ENCODE peak calls at places on chromosomes 11 and 22, in nine cellular contexts. H is heart left ventricle, D is ovary, C is GM23338, Z is pancreas, J is A549, S is heart right ventricle, F is IMR-90, E is right atrium auricular region. B is an unnamed sample. For H3K4me1, the result is how much of the 10 kb centered on the place peaks cover.

GRCh38 chr11:118522571-118523072 is 4.7 kb upstream of the TTC36 start:
- DNase-seq in H (no peak), D (peak), C (peak), Z (no peak), J (no peak), S (no peak), F (peak), E (no peak), B (no peak)

GRCh38 chr11:78666675-78667129 is 92.0 kb upstream of the NARS2 start:
- DNase-seq in H (no peak), D (no peak), C (no peak), Z (no peak), J (no peak), S (no peak), F (peak), E (no peak), B (no peak)

GRCh38 chr11:78660451-78660850 is 85.8 kb upstream of the NARS2 start:
- DNase-seq in H (no peak), D (no peak), C (no peak), Z (no peak), J (no peak), S (no peak), F (no peak), E (no peak), B (no peak)

GRCh38 chr22:27149886-27150529 is 492.6 kb downstream of the MIAT start:
- DNase-seq in H (no peak), D (no peak), C (no peak), Z (no peak), J (no peak), S (no peak), F (peak), E (no peak), B (no peak)

GRCh38 chr11:45179686-45180085 is 33.2 kb downstream of the PRDM11 start:
- DNase-seq in H (no peak), D (no peak), C (no peak), Z (no peak), J (no peak), S (no peak), F (no peak), E (no peak), B (no peak)

GRCh38 chr11:93784152-93784934 is at the start of gene MED17:
- DNase-seq in H (peak), D (peak), C (peak), Z (peak), J (peak), S (peak), F (peak), E (peak), B (peak)

GRCh38 chr11:62911137-62912130 is 9.7 kb downstream of the CHRM1 start:
- DNase-seq in H (no peak), D (no peak), C (no peak), Z (no peak), J (no peak), S (no peak), F (no peak), E (no peak), B (no peak)

GRCh38 chr11:64409278-64409677 is 50.3 kb downstream of the RPS6KA4 start:
- DNase-seq in H (no peak), D (no peak), C (peak), Z (no peak), J (no peak), S (no peak), F (no peak), E (no peak), B (peak)

GRCh38 chr22:24008381-24009226 is 2.5 kb upstream of the CABIN1 start:
- DNase-seq in H (no peak), D (no peak), C (no peak), Z (no peak), J (no peak), S (no peak), F (no peak), E (no peak), B (no peak)

GRCh38 chr11:100905684-100906083 is 218.6 kb downstream of the ARHGAP42 start:
- DNase-seq in H (no peak), D (no peak), C (no peak), Z (no peak), J (no peak), S (no peak), F (no peak), E (no peak), B (no peak)

GRCh38 chr11:61693897-61694840 is 14.0 kb downstream of the DAGLA start:
- DNase-seq in H (no peak), D (no peak), C (no peak), Z (peak), J (no peak), S (no peak), F (no peak), E (no peak), B (no peak)

GRCh38 chr11:125261471-125262087 is 97.0 kb downstream of the PKNOX2 start:
- DNase-seq in H (no peak), D (peak), C (no peak), Z (no peak), J (no peak), S (no peak), F (no peak), E (no peak), B (no peak)

GRCh38 chr11:70603756-70604211 is 205.5 kb downstream of the CTTN start:
- DNase-seq in H (peak), D (no peak), C (no peak), Z (no peak), J (no peak), S (no peak), F (no peak), E (no peak), B (no peak)

GRCh38 chr11:82732734-82733443 is 775 bp downstream of the FAM181B start:
- DNase-seq in H (no peak), D (peak), C (peak), Z (peak), J (no peak), S (peak), F (no peak), E (no peak), B (no peak)

GRCh38 chr11:94171693-94172440 is 43.2 kb downstream of the PANX1 start:
- DNase-seq in H (no peak), D (peak), C (peak), Z (no peak), J (peak), S (peak), F (peak), E (no peak), B (no peak)

GRCh38 chr11:2106583-2107209 is 32.5 kb downstream of the IGF2 start:
- DNase-seq in H (no peak), D (no peak), C (no peak), Z (no peak), J (no peak), S (no peak), F (no peak), E (no peak), B (no peak)

GRCh38 chr22:27581688-27582087 is 219.9 kb downstream of the MN1 start:
- DNase-seq in H (peak), D (peak), C (no peak), Z (no peak), J (no peak), S (peak), F (peak), E (peak), B (no peak)

GRCh38 chr11:26027887-26028286 is 304.0 kb upstream of the ANO3 start:
- DNase-seq in H (no peak), D (no peak), C (no peak), Z (no peak), J (no peak), S (no peak), F (no peak), E (no peak), B (no peak)

GRCh38 chr22:25114369-25115362 is 85.0 kb upstream of the CRYBB3 start:
- DNase-seq in H (no peak), D (no peak), C (no peak), Z (no peak), J (no peak), S (no peak), F (no peak), E (no peak), B (no peak)

GRCh38 chr22:26648011-26648497 is 9.3 kb upstream of the MIAT start:
- DNase-seq in H (peak), D (no peak), C (peak), Z (no peak), J (no peak), S (no peak), F (no peak), E (no peak), B (no peak)

GRCh38 chr11:12793506-12793905 is 119.3 kb downstream of the TEAD1 start:
- DNase-seq in H (no peak), D (no peak), C (no peak), Z (no peak), J (no peak), S (no peak), F (no peak), E (no peak), B (no peak)

GRCh38 chr11:119357069-119357468 is 10.6 kb upstream of the MFRP start:
- DNase-seq in H (no peak), D (no peak), C (no peak), Z (no peak), J (no peak), S (no peak), F (no peak), E (no peak), B (peak)

GRCh38 chr11:66617148-66617814 is 851 bp downstream of the RBM14 start:
- DNase-seq in H (no peak), D (no peak), C (no peak), Z (no peak), J (no peak), S (peak), F (no peak), E (peak), B (peak)
- H3K4me1 ChIP-seq in H (under half), D (under half), C (under half), Z (under half), J (under half), S (under half), F (under half), E (half or more), B (half or more)

DNA sequence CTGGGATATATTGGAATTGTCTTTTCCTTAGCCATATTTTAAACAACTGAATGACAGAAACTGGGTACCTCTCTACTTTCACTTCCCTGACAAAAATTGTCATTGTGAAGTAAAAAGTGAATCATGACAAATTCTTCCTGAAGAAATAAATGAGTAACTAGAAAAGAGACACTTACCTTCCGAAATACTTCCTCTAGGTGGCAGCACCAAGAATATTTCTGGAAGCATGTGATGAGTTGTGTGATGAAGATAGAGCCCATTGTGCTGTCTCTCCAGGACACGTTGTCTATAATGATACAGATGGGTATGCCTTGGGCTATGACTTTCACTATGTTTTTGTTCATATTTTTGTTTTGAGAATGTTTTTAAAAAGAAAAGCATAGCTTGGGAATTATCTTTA is 21.5 kb downstream of the CASP4 start:
- DNase-seq in H (no peak), D (no peak), C (peak), Z (peak), J (peak), S (no peak), F (peak), E (no peak), B (no peak)
- TF ChIP-seq CTCF in H (peak), D (no peak), C (peak), Z (peak), J (peak), S (peak), F (peak), E (peak), B (peak)

GRCh38 chr11:9680028-9680427 is 16.2 kb downstream of the SWAP70 start:
- DNase-seq in H (no peak), D (no peak), C (no peak), Z (no peak), J (no peak), S (no peak), F (no peak), E (no peak), B (no peak)
- H3K4me3 ChIP-seq in H (no peak), D (no peak), C (no peak), Z (no peak), J (no peak), S (no peak), F (no peak), E (no peak), B (no peak)

GRCh38 chr11:122178795-122179194 is 62.8 kb upstream of the BLID start:
- DNase-seq in H (no peak), D (no peak), C (no peak), Z (no peak), J (no peak), S (no peak), F (peak), E (no peak), B (no peak)

GRCh38 chr11:122175316-122175715 is 59.3 kb upstream of the BLID start:
- DNase-seq in H (no peak), D (no peak), C (no peak), Z (no peak), J (no peak), S (no peak), F (no peak), E (no peak), B (no peak)

GRCh38 chr11:122173587-122173986 is 57.6 kb upstream of the BLID start:
- DNase-seq in H (no peak), D (no peak), C (no peak), Z (no peak), J (no peak), S (no peak), F (no peak), E (no peak), B (no peak)

GRCh38 chr11:122177238-122177637 is 61.2 kb upstream of the BLID start:
- DNase-seq in H (no peak), D (no peak), C (no peak), Z (no peak), J (no peak), S (no peak), F (no peak), E (no peak), B (no peak)

DNA sequence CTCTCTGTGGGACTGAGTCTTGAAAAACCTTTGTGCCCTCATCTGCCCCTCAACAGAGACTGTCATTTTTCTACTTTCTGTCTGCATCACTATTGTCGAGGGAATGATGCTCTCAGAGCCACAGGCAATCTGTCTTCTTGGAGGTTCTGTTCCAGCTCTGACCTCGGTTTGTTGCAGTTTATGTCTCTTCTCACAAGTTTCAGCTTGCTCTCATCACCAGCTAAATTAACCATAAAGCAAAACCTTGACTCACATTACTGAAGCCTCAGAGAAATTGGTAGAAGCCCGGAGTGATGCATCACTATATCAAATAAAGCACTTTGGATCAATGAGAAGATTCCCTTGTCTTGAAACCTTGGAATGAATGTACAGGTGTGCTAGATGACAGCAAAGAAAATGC is 60.6 kb upstream of the BLID start:
- DNase-seq in H (no peak), D (no peak), C (no peak), Z (no peak), J (no peak), S (no peak), F (no peak), E (no peak), B (no peak)
- H3K4me1 ChIP-seq in H (under half), D (under half), C (under half), Z (under half), J (half or more), S (under half), F (under half), E (under half), B (under half)

GRCh38 chr11:47980907-47981621 is 705 bp downstream of the PTPRJ start:
- DNase-seq in H (peak), D (peak), C (peak), Z (peak), J (peak), S (peak), F (peak), E (no peak), B (peak)

GRCh38 chr11:47977651-47978050 is 2.7 kb upstream of the PTPRJ start:
- DNase-seq in H (no peak), D (no peak), C (no peak), Z (no peak), J (no peak), S (no peak), F (peak), E (no peak), B (no peak)

GRCh38 chr11:47981667-47982404 is 1.5 kb downstream of the PTPRJ start:
- DNase-seq in H (peak), D (no peak), C (no peak), Z (no peak), J (no peak), S (peak), F (no peak), E (no peak), B (peak)

GRCh38 chr11:47979378-47980092 is 824 bp upstream of the PTPRJ start:
- DNase-seq in H (no peak), D (no peak), C (peak), Z (no peak), J (peak), S (no peak), F (no peak), E (no peak), B (no peak)

DNA sequence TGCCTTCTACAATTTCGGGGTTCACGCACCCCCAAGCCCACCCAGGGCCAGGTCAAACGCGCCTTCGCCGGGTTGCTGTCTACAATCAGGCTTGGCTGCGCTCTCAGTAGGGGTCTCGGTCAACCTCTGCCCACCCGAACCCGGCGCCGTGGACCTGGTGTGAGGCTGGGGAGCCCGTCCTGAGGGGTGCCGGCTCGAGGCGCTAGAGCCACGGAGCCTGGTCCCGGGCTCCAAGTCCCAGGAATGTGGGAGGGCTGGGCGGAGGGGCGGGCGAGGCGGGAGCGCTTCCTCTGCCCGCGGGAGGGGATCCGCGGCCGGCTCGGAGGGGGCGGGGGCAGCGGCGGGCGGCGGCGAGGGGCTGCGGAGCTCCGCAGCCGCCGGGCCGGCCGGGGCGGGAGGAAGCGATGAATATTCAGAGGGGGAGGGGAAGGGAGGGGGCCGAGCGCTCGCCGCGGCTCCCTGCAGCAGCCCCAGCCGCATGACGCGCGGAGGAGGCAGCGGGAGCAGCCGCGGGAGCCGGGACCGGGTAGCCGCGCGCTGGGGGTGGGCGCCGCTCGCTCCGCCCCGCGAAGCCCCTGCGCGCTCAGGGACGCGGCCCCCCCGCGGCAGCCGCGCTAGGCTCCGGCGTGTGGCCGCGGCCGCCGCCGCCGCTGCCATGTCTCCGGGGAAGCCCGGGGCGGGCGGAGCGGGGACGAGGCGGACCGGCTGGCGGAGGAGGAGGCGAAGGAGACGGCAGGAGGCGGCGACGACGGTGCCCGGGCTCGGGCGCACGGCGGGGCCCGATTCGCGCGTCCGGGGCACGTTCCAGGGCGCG is at the start of gene PTPRJ:
- DNase-seq in H (peak), D (peak), C (peak), Z (peak), J (peak), S (peak), F (peak), E (no peak), B (peak)
- TF ChIP-seq CTCF in H (no peak), D (no peak), C (no peak), Z (no peak), J (no peak), S (no peak), F (peak), E (no peak), B (no peak)

DNA sequence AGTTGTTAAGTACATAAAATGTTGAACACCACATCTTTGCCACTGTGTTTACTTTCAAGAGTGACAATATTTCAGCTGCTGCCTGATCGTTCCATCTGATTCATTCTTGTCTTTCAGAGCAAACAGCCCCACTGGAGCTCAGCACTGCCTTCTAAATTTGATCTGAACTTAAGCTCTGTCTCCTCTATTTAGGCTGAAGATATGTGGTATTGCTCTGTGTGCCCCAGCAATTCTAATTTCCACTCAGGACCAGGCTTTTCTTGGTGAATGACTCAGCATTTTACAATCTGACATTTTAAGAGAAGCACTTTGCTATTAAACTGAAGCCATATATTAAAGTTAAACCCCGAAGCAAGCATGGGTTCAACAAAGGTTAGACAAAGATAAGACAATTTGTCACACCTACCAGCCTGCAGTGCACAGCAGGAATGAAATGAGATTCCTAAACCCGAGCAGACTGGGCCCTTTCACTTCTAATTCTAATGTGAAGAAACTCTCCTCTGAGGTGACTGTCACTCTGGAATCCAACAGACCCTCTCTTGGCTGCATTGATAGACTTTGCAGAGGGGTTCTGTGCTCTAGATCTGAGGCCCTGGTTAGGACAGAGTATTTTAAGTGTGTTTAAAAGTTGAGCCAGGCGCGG is 41.7 kb upstream of the PLET1 start:
- DNase-seq in H (no peak), D (no peak), C (no peak), Z (no peak), J (no peak), S (no peak), F (peak), E (peak), B (no peak)
- H3K4me3 ChIP-seq in H (no peak), D (no peak), C (no peak), Z (no peak), J (no peak), S (no peak), F (no peak), E (no peak), B (no peak)

GRCh38 chr22:48102581-48102980 is 1340.1 kb downstream of the TBC1D22A start:
- DNase-seq in H (no peak), D (no peak), C (no peak), Z (no peak), J (no peak), S (no peak), F (no peak), E (no peak), B (no peak)
- H3K4me1 ChIP-seq in H (under half), D (under half), C (under half), Z (under half), J (under half), S (under half), F (under half), E (under half), B (under half)

B was measured in right lobe of liver.